ENCODE peak calls at places on chromosomes 11 and 22, in eight cellular contexts. One of them, this sample, is unnamed.

GRCh38 chr11:120929664-120930154 is 94.2 kb upstream of the TBCEL start:
- DNase-seq in upper lobe of right lung: no peak
- DNase-seq in CD4-positive, alpha-beta memory T cell: peak; percentile 11
- DNase-seq in adipocyte: peak; percentile 41
- DNase-seq in CD4-positive, CD25-positive, alpha-beta regulatory T cell: peak; percentile 48
- DNase-seq in spleen: no peak
- DNase-seq in HAP-1: peak; percentile 62
- DNase-seq in fibroblast of mammary gland: peak; percentile 38
- DNase-seq in this sample: no peak

GRCh38 chr11:16596231-16596630 is 142.2 kb upstream of the C11orf58 start:
- DNase-seq in upper lobe of right lung: no peak
- DNase-seq in CD4-positive, alpha-beta memory T cell: no peak
- DNase-seq in adipocyte: no peak
- DNase-seq in CD4-positive, CD25-positive, alpha-beta regulatory T cell: no peak
- DNase-seq in spleen: no peak
- DNase-seq in HAP-1: no peak
- DNase-seq in fibroblast of mammary gland: no peak
- DNase-seq in this sample: no peak

GRCh38 chr11:62881579-62882427 is 1.1 kb downstream of the SLC3A2 start:
- DNase-seq in upper lobe of right lung: peak; percentile 97
- DNase-seq in CD4-positive, alpha-beta memory T cell: peak; percentile 88
- DNase-seq in adipocyte: peak; percentile 99
- DNase-seq in CD4-positive, CD25-positive, alpha-beta regulatory T cell: peak; percentile 96
- DNase-seq in spleen: peak; percentile 96
- DNase-seq in HAP-1: peak; percentile 95
- DNase-seq in fibroblast of mammary gland: peak; percentile 96
- DNase-seq in this sample: peak; percentile 98

GRCh38 chr22:40363059-40363458 is 7.3 kb upstream of the SGSM3 start:
- DNase-seq in upper lobe of right lung: no peak
- DNase-seq in CD4-positive, alpha-beta memory T cell: no peak
- DNase-seq in adipocyte: peak; percentile 50
- DNase-seq in CD4-positive, CD25-positive, alpha-beta regulatory T cell: no peak
- DNase-seq in spleen: no peak
- DNase-seq in HAP-1: no peak
- DNase-seq in fibroblast of mammary gland: peak; percentile 37
- DNase-seq in this sample: no peak

GRCh38 chr11:57230316-57230715 is 6.7 kb downstream of the APLNR start:
- DNase-seq in upper lobe of right lung: no peak
- DNase-seq in CD4-positive, alpha-beta memory T cell: no peak
- DNase-seq in adipocyte: no peak
- DNase-seq in CD4-positive, CD25-positive, alpha-beta regulatory T cell: no peak
- DNase-seq in spleen: no peak
- DNase-seq in HAP-1: no peak
- DNase-seq in fibroblast of mammary gland: no peak
- DNase-seq in this sample: no peak

GRCh38 chr11:40241524-40242037 is 1217.9 kb downstream of the LRRC4C start:
- DNase-seq in upper lobe of right lung: no peak
- DNase-seq in CD4-positive, alpha-beta memory T cell: no peak
- DNase-seq in adipocyte: no peak
- DNase-seq in CD4-positive, CD25-positive, alpha-beta regulatory T cell: no peak
- DNase-seq in spleen: no peak
- DNase-seq in HAP-1: no peak
- DNase-seq in fibroblast of mammary gland: peak; percentile 2
- DNase-seq in this sample: peak; percentile 60

GRCh38 chr11:11313426-11313825 is 39.6 kb downstream of the CSNK2A3 start:
- DNase-seq in upper lobe of right lung: peak; percentile 67
- DNase-seq in CD4-positive, alpha-beta memory T cell: no peak
- DNase-seq in adipocyte: peak; percentile 1
- DNase-seq in CD4-positive, CD25-positive, alpha-beta regulatory T cell: no peak
- DNase-seq in spleen: no peak
- DNase-seq in HAP-1: no peak
- DNase-seq in fibroblast of mammary gland: peak; percentile 66
- DNase-seq in this sample: peak; percentile 62

GRCh38 chr11:61699737-61700160 is 19.6 kb downstream of the DAGLA start:
- DNase-seq in upper lobe of right lung: peak; percentile 74
- DNase-seq in CD4-positive, alpha-beta memory T cell: no peak
- DNase-seq in adipocyte: no peak
- DNase-seq in CD4-positive, CD25-positive, alpha-beta regulatory T cell: no peak
- DNase-seq in spleen: no peak
- DNase-seq in HAP-1: no peak
- DNase-seq in fibroblast of mammary gland: no peak
- DNase-seq in this sample: no peak

GRCh38 chr11:75432911-75433321 is at the start of gene KLHL35:
- DNase-seq in upper lobe of right lung: no peak
- DNase-seq in CD4-positive, alpha-beta memory T cell: no peak
- DNase-seq in adipocyte: no peak
- DNase-seq in CD4-positive, CD25-positive, alpha-beta regulatory T cell: no peak
- DNase-seq in spleen: peak; percentile 45
- DNase-seq in HAP-1: no peak
- DNase-seq in fibroblast of mammary gland: no peak
- DNase-seq in this sample: no peak

GRCh38 chr22:29011868-29012428 is 49.7 kb downstream of the C22orf31 start:
- DNase-seq in upper lobe of right lung: no peak
- DNase-seq in CD4-positive, alpha-beta memory T cell: no peak
- DNase-seq in adipocyte: no peak
- DNase-seq in CD4-positive, CD25-positive, alpha-beta regulatory T cell: no peak
- DNase-seq in spleen: no peak
- DNase-seq in HAP-1: no peak
- DNase-seq in fibroblast of mammary gland: no peak
- DNase-seq in this sample: no peak

DNA sequence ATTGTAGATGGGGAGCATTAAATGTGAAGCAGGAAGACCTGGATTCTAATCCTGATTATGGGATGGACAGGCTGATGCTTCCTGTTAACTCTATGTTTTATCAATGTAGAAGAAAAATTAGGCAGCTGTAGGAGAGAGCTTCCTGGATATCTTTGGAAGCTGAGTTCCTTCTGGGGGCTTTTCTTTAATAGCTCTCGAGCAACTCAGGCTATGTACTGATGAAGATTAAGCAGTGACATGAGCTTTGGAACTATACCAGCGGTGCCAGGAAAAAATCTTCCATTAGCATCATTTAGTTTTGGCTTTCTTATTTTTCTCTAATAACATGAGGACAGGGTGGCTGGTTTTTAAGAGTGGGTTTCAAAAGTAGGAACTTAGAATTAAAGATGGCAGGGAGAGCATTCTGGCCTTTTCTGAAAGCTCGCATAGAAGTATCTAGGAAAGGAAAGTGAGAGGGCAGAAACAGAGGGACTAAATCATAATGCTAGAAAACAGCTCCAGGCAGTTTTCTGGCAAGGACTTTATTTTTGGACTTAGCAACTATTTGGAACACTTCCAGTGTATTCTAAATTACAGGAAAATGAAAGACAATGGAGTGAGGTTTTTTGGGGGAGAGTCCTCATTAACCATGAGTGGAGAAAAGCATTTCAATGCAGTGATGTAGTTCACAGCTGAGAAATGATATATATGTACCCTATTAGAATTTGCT is 69.2 kb upstream of the RRM1 start:
- DNase-seq in upper lobe of right lung: no peak
- DNase-seq in CD4-positive, alpha-beta memory T cell: no peak
- DNase-seq in adipocyte: peak; percentile 87
- DNase-seq in CD4-positive, CD25-positive, alpha-beta regulatory T cell: no peak
- DNase-seq in spleen: no peak
- DNase-seq in HAP-1: no peak
- DNase-seq in fibroblast of mammary gland: peak; percentile 59
- DNase-seq in this sample: no peak
- H3K4me3 ChIP-seq in upper lobe of right lung: no peak overlapping the region
- H3K4me3 ChIP-seq in CD4-positive, alpha-beta memory T cell: no peak overlapping the region
- H3K4me3 ChIP-seq in adipocyte: peak overlapping the region; percentile 11
- H3K4me3 ChIP-seq in CD4-positive, CD25-positive, alpha-beta regulatory T cell: no peak overlapping the region
- H3K4me3 ChIP-seq in spleen: no peak overlapping the region
- H3K4me3 ChIP-seq in HAP-1: no peak overlapping the region
- H3K4me3 ChIP-seq in fibroblast of mammary gland: no peak overlapping the region
- H3K4me3 ChIP-seq in this sample: no peak overlapping the region

GRCh38 chr22:37635157-37635556 is 4.3 kb upstream of the SH3BP1 start:
- DNase-seq in upper lobe of right lung: no peak
- DNase-seq in CD4-positive, alpha-beta memory T cell: no peak
- DNase-seq in adipocyte: no peak
- DNase-seq in CD4-positive, CD25-positive, alpha-beta regulatory T cell: no peak
- DNase-seq in spleen: peak; percentile 73
- DNase-seq in HAP-1: no peak
- DNase-seq in fibroblast of mammary gland: no peak
- DNase-seq in this sample: no peak

GRCh38 chr22:37633693-37634504 is 5.6 kb upstream of the SH3BP1 start:
- DNase-seq in upper lobe of right lung: peak; percentile 90
- DNase-seq in CD4-positive, alpha-beta memory T cell: peak; percentile 40
- DNase-seq in adipocyte: peak; percentile 83
- DNase-seq in CD4-positive, CD25-positive, alpha-beta regulatory T cell: peak; percentile 76
- DNase-seq in spleen: peak; percentile 96
- DNase-seq in HAP-1: no peak
- DNase-seq in fibroblast of mammary gland: peak; percentile 80
- DNase-seq in this sample: peak; percentile 88

GRCh38 chr22:37636186-37636948 is 3.1 kb upstream of the SH3BP1 start:
- DNase-seq in upper lobe of right lung: no peak
- DNase-seq in CD4-positive, alpha-beta memory T cell: no peak
- DNase-seq in adipocyte: peak; percentile 28
- DNase-seq in CD4-positive, CD25-positive, alpha-beta regulatory T cell: peak; percentile 44
- DNase-seq in spleen: peak; percentile 85
- DNase-seq in HAP-1: no peak
- DNase-seq in fibroblast of mammary gland: peak; percentile 92
- DNase-seq in this sample: no peak

GRCh38 chr22:37633082-37633692 is 6.3 kb upstream of the SH3BP1 start:
- DNase-seq in upper lobe of right lung: no peak
- DNase-seq in CD4-positive, alpha-beta memory T cell: peak; percentile 38
- DNase-seq in adipocyte: no peak
- DNase-seq in CD4-positive, CD25-positive, alpha-beta regulatory T cell: peak; percentile 50
- DNase-seq in spleen: peak; percentile 88
- DNase-seq in HAP-1: no peak
- DNase-seq in fibroblast of mammary gland: no peak
- DNase-seq in this sample: no peak

DNA sequence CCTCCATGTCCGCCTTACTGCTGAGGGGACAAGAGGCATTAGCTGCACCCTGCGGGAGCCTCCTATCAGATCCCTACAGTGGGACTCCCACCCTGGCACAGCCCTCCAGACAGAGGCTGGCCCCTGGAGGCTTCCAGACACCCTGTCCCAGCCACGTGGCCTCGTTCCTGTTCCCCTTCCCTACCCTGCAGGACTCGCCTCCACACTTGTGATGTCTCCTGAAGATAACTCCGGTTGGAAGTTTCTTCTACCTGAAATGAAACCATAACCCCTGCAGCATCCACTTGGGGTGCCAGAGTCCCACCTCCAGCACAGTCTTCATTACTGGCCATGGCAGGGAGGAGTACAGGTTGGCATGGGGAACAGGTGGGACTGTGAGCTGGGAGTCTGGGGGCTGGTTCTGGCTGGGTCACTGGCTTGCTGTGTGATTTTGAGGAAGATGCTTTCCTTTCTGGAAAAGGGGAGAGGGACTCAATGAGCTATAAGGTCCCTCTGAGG is 4.9 kb upstream of the SH3BP1 start:
- DNase-seq in upper lobe of right lung: no peak
- DNase-seq in CD4-positive, alpha-beta memory T cell: no peak
- DNase-seq in adipocyte: peak; percentile 24
- DNase-seq in CD4-positive, CD25-positive, alpha-beta regulatory T cell: peak; percentile 48
- DNase-seq in spleen: peak; percentile 82
- DNase-seq in HAP-1: no peak
- DNase-seq in fibroblast of mammary gland: no peak
- DNase-seq in this sample: no peak
- H3K4me3 ChIP-seq in upper lobe of right lung: peak overlapping the region; percentile 8
- H3K4me3 ChIP-seq in CD4-positive, alpha-beta memory T cell: no peak overlapping the region
- H3K4me3 ChIP-seq in adipocyte: peak overlapping the region; percentile 71
- H3K4me3 ChIP-seq in CD4-positive, CD25-positive, alpha-beta regulatory T cell: peak overlapping the region; percentile 15
- H3K4me3 ChIP-seq in spleen: peak overlapping the region; percentile 9
- H3K4me3 ChIP-seq in HAP-1: no peak overlapping the region
- H3K4me3 ChIP-seq in fibroblast of mammary gland: no peak overlapping the region
- H3K4me3 ChIP-seq in this sample: peak overlapping the region; percentile 12

GRCh38 chr22:48678171-48679135 is 1149.2 kb downstream of the BRD1 start:
- DNase-seq in upper lobe of right lung: no peak
- DNase-seq in CD4-positive, alpha-beta memory T cell: no peak
- DNase-seq in adipocyte: no peak
- DNase-seq in CD4-positive, CD25-positive, alpha-beta regulatory T cell: no peak
- DNase-seq in spleen: no peak
- DNase-seq in HAP-1: no peak
- DNase-seq in fibroblast of mammary gland: no peak
- DNase-seq in this sample: no peak
- H3K4me3 ChIP-seq in upper lobe of right lung: no peak overlapping the region
- H3K4me3 ChIP-seq in CD4-positive, alpha-beta memory T cell: no peak overlapping the region
- H3K4me3 ChIP-seq in adipocyte: no peak overlapping the region
- H3K4me3 ChIP-seq in CD4-positive, CD25-positive, alpha-beta regulatory T cell: no peak overlapping the region
- H3K4me3 ChIP-seq in spleen: no peak overlapping the region
- H3K4me3 ChIP-seq in HAP-1: no peak overlapping the region
- H3K4me3 ChIP-seq in fibroblast of mammary gland: no peak overlapping the region
- H3K4me3 ChIP-seq in this sample: no peak overlapping the region

DNA sequence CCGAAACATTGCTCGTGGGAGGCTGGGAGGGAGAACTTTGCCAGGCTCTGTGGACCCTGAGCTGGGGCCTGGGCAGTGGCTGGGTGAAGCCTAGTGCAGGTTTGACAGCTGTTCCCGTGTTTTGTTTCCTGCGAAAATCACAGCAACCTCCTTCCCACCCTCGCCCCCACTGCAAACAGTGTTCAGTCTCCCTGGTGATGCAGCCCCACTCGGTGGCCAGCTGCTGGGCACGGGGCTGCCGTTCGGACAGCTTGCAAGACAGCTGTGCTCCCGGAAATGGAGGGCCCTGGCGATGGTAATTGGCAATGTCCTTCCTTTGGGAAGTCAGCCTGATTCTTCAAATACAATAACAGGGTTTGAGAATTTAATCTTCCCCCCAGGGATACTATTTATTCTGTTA is 10.4 kb upstream of the GAL start:
- DNase-seq in upper lobe of right lung: peak; percentile 49
- DNase-seq in CD4-positive, alpha-beta memory T cell: no peak
- DNase-seq in adipocyte: no peak
- DNase-seq in CD4-positive, CD25-positive, alpha-beta regulatory T cell: no peak
- DNase-seq in spleen: peak; percentile 46
- DNase-seq in HAP-1: no peak
- DNase-seq in fibroblast of mammary gland: no peak
- DNase-seq in this sample: no peak
- H3K4me3 ChIP-seq in upper lobe of right lung: no peak overlapping the region
- H3K4me3 ChIP-seq in CD4-positive, alpha-beta memory T cell: no peak overlapping the region
- H3K4me3 ChIP-seq in adipocyte: no peak overlapping the region
- H3K4me3 ChIP-seq in CD4-positive, CD25-positive, alpha-beta regulatory T cell: no peak overlapping the region
- H3K4me3 ChIP-seq in spleen: no peak overlapping the region
- H3K4me3 ChIP-seq in HAP-1: no peak overlapping the region
- H3K4me3 ChIP-seq in fibroblast of mammary gland: no peak overlapping the region
- H3K4me3 ChIP-seq in this sample: no peak overlapping the region

GRCh38 chr22:46007003-46007847 is 30.3 kb upstream of the WNT7B start:
- DNase-seq in upper lobe of right lung: peak; percentile 88
- DNase-seq in CD4-positive, alpha-beta memory T cell: no peak
- DNase-seq in adipocyte: peak; percentile 58
- DNase-seq in CD4-positive, CD25-positive, alpha-beta regulatory T cell: no peak
- DNase-seq in spleen: peak; percentile 89
- DNase-seq in HAP-1: no peak
- DNase-seq in fibroblast of mammary gland: peak; percentile 89
- DNase-seq in this sample: peak; percentile 83
- H3K4me3 ChIP-seq in upper lobe of right lung: peak overlapping the region; percentile 21
- H3K4me3 ChIP-seq in CD4-positive, alpha-beta memory T cell: no peak overlapping the region
- H3K4me3 ChIP-seq in adipocyte: peak overlapping the region; percentile 69
- H3K4me3 ChIP-seq in CD4-positive, CD25-positive, alpha-beta regulatory T cell: no peak overlapping the region
- H3K4me3 ChIP-seq in spleen: no peak overlapping the region
- H3K4me3 ChIP-seq in HAP-1: no peak overlapping the region
- H3K4me3 ChIP-seq in fibroblast of mammary gland: peak overlapping the region; percentile 31
- H3K4me3 ChIP-seq in this sample: no peak overlapping the region

This sample was measured in right atrium auricular region.